ENCODE peak calls at places on chromosomes 13 and 19, in four cellular contexts. C is left cardiac atrium, Z is ecto neural progenitor cell, O is astrocyte. V is an unnamed sample.

GRCh38 chr19:12166596-12166995 is 3.7 kb downstream of the ZNF136 start:
- DNase-seq in C (no peak), Z (no peak), O (peak), V (no peak)

GRCh38 chr13:110265341-110265681 is 41.6 kb downstream of the COL4A1 start:
- DNase-seq in C (no peak), Z (no peak), O (no peak), V (no peak)

GRCh38 chr19:39916236-39916635 is 18.2 kb downstream of the FCGBP start:
- DNase-seq in C (no peak), Z (peak), O (no peak), V (no peak)

GRCh38 chr19:28632357-28633076 is 580.4 kb downstream of the UQCRFS1 start:
- DNase-seq in C (no peak), Z (no peak), O (no peak), V (no peak)

GRCh38 chr19:50414850-50415660 is 3.7 kb upstream of the SPIB start:
- DNase-seq in C (peak), Z (peak), O (peak), V (peak)

GRCh38 chr19:11247391-11247790 is 8.0 kb downstream of the ANGPTL8 start:
- DNase-seq in C (peak), Z (no peak), O (no peak), V (no peak)

GRCh38 chr13:99589575-99589974 is 88.3 kb downstream of the TM9SF2 start:
- DNase-seq in C (no peak), Z (no peak), O (no peak), V (no peak)

GRCh38 chr19:8340341-8341096 is 2.5 kb downstream of the KANK3 start:
- DNase-seq in C (peak), Z (no peak), O (no peak), V (no peak)

GRCh38 chr13:58921129-58921528 is 1242.6 kb downstream of the DIAPH3 start:
- DNase-seq in C (no peak), Z (no peak), O (no peak), V (no peak)

GRCh38 chr13:111202745-111203144 is 87.6 kb downstream of the ARHGEF7 start:
- DNase-seq in C (no peak), Z (no peak), O (peak), V (no peak)

GRCh38 chr19:3665681-3666544 is 34.4 kb downstream of the PIP5K1C start:
- DNase-seq in C (peak), Z (peak), O (no peak), V (no peak)

GRCh38 chr13:33193428-33193974 is 92.1 kb downstream of the STARD13 start:
- DNase-seq in C (no peak), Z (no peak), O (peak), V (no peak)

GRCh38 chr13:98396071-98396710 is 180.7 kb downstream of the STK24 start:
- DNase-seq in C (no peak), Z (no peak), O (no peak), V (no peak)

GRCh38 chr19:24062222-24062621 is 24.8 kb upstream of the ZNF254 start:
- DNase-seq in C (no peak), Z (no peak), O (peak), V (no peak)

GRCh38 chr13:42170029-42170428 is 101.9 kb upstream of the AKAP11 start:
- DNase-seq in C (no peak), Z (no peak), O (no peak), V (no peak)